ENCODE peak calls at places on chromosomes 2 and 18, in nine cellular contexts. J is fibroblast of the conjunctiva; B is MV-4-11; T is NK-92 treated with Interleukin-12 subunit alpha and Interleukin-12 subunit beta, amount 100 ng/mL, for 24 hours; L is retina; Z is mucosa of descending colon; K is heart right ventricle; G is pancreas; R is astrocyte of the spinal cord. I is an unnamed sample.

GRCh38 chr2:101234169-101234938 is 18.3 kb upstream of the CNOT11 start:
- DNase-seq in J (no peak), K (no peak), G (peak), R (no peak), T (no peak), Z (no peak), L (no peak), B (peak), I (no peak)

GRCh38 chr2:198045227-198045626 is 240.8 kb downstream of the PLCL1 start:
- DNase-seq in R (no peak), Z (no peak), L (no peak), K (no peak), J (no peak), B (no peak), T (no peak), G (no peak), I (no peak)

GRCh38 chr2:188522517-188522916 is 230.8 kb downstream of the GULP1 start:
- DNase-seq in L (no peak), B (no peak), K (no peak), J (no peak), T (no peak), R (no peak), Z (no peak), G (no peak), I (no peak)

GRCh38 chr2:73699437-73699836 is 37.7 kb downstream of the TPRKB start:
- DNase-seq in G (no peak), R (no peak), T (no peak), K (no peak), L (no peak), B (no peak), J (no peak), Z (no peak), I (no peak)

GRCh38 chr2:111122631-111123421 is 2.1 kb downstream of the BCL2L11 start:
- DNase-seq in B (peak), G (peak), R (peak), Z (peak), T (no peak), J (peak), K (peak), L (peak), I (no peak)

GRCh38 chr18:31977270-31977872 is 34.4 kb upstream of the TRAPPC8 start:
- DNase-seq in B (peak), J (peak), Z (no peak), T (no peak), K (no peak), L (no peak), R (peak), G (peak), I (no peak)

GRCh38 chr18:65468881-65469280 is 281.9 kb upstream of the CDH7 start:
- DNase-seq in K (no peak), L (no peak), J (no peak), T (no peak), Z (no peak), G (no peak), R (no peak), B (no peak), I (no peak)

GRCh38 chr2:12824771-12825363 is 108.1 kb downstream of the TRIB2 start:
- DNase-seq in G (no peak), Z (no peak), B (no peak), T (no peak), R (peak), K (peak), L (no peak), J (no peak), I (no peak)

GRCh38 chr2:96143848-96144480 is 1.3 kb downstream of the DUSP2 start:
- DNase-seq in Z (peak), G (peak), J (no peak), R (no peak), T (no peak), K (no peak), B (no peak), L (peak), I (no peak)

GRCh38 chr2:29663266-29663665 is 258.1 kb downstream of the ALK start:
- DNase-seq in G (no peak), J (peak), L (no peak), R (peak), B (no peak), K (no peak), T (no peak), Z (no peak), I (no peak)

GRCh38 chr2:192123847-192124246 is 70.9 kb downstream of the TMEFF2 start:
- DNase-seq in J (peak), K (no peak), L (no peak), B (no peak), Z (no peak), G (no peak), T (no peak), R (no peak), I (no peak)

I was measured in GM18507.